ENCODE peak calls at places on chromosomes 7 and 10, in eight cellular contexts. F is stimulated activated CD4-positive, alpha-beta T cell treated with anti-CD3 and anti-CD28 coated beads, TNF-alpha, amount 100 ng/mL, for 24 hours; K is activated effector memory CD4-positive, alpha-beta T cell treated with anti-CD3 and anti-CD28 coated beads, Interleukin-2, amount 50 U/mL, for 16 hours; C is NCI-H748 treated with DMSO at 0.1 percent for 48 hours; N is mucosa of gallbladder; V is H54; I is IMR-90; S is EL. T is an unnamed sample.

GRCh38 chr10:78331391-78331922 is 297.8 kb downstream of the RPS24 start:
- DNase-seq in F (no peak), S (peak; percentile 57), C (no peak), K (no peak), V (peak; percentile 66), I (peak; percentile 76), N (peak; percentile 10), T (no peak)

GRCh38 chr7:137074386-137075030 is 206.1 kb downstream of the CHRM2 start:
- DNase-seq in C (no peak), V (no peak), F (no peak), I (peak; percentile 87), K (no peak), N (no peak), S (peak; percentile 63), T (no peak)

GRCh38 chr10:43121444-43121843 is 16.8 kb upstream of the CSGALNACT2 start:
- DNase-seq in C (no peak), I (no peak), S (no peak), K (peak; percentile 59), N (no peak), V (no peak), F (no peak), T (no peak)

GRCh38 chr7:37901236-37901827 is 15.3 kb downstream of the SFRP4 start:
- DNase-seq in I (peak; percentile 15), F (no peak), C (no peak), N (no peak), K (no peak), V (no peak), S (no peak), T (no peak)

GRCh38 chr7:136174477-136174876 is 197.3 kb upstream of the MTPN start:
- DNase-seq in S (no peak), C (no peak), F (no peak), I (no peak), K (no peak), N (no peak), V (no peak), T (no peak)

GRCh38 chr7:132080967-132081668 is 495.2 kb downstream of the PLXNA4 start:
- DNase-seq in V (no peak), K (no peak), S (no peak), I (peak; percentile 22), F (no peak), N (peak; percentile 60), C (no peak), T (no peak)

GRCh38 chr10:103276251-103276936 is 544 bp upstream of the INA start:
- DNase-seq in F (no peak), V (no peak), I (no peak), N (no peak), K (no peak), C (no peak), S (no peak), T (no peak)

GRCh38 chr7:33757563-33758165 is 147.7 kb upstream of the BMPER start:
- DNase-seq in K (no peak), V (no peak), S (peak; percentile 61), C (peak; percentile 53), I (peak; percentile 47), F (no peak), N (peak; percentile 45), T (no peak)

GRCh38 chr7:142593106-142593505 is 156.2 kb upstream of the PRSS1 start:
- DNase-seq in C (no peak), V (no peak), K (no peak), N (no peak), S (no peak), I (no peak), F (no peak), T (no peak)

GRCh38 chr10:91635401-91636400 is 2.8 kb upstream of the PPP1R3C start:
- DNase-seq in N (peak; percentile 79), C (peak; percentile 60), S (peak; percentile 82), F (peak; percentile 31), V (peak; percentile 47), I (peak; percentile 81), K (peak; percentile 65), T (no peak)

GRCh38 chr10:27890971-27891370 is 107.9 kb downstream of the ODAD2 start:
- DNase-seq in S (no peak), K (no peak), C (no peak), I (no peak), V (no peak), F (no peak), N (no peak), T (peak; percentile 76)

T was measured in kidney epithelial cell.